ENCODE peak calls at places on chromosomes 4 and X, in five cellular contexts. B, Q, Y, H and U are unnamed samples.

GRCh38 chr4:152016325-152016665 is 255.5 kb upstream of the GATB start:
- DNase-seq in B (no peak), Q (no peak), Y (no peak), H (no peak), U (no peak)

GRCh38 chr4:117134386-117134785 is 49.0 kb upstream of the TRAM1L1 start:
- DNase-seq in B (no peak), Q (no peak), Y (no peak), H (no peak), U (peak)

GRCh38 chrX:70826715-70827114 is 81.8 kb downstream of the TEX11 start:
- DNase-seq in B (no peak), Q (no peak), Y (no peak), H (no peak), U (no peak)

GRCh38 chr4:169899295-169899694 is 126.9 kb downstream of the MFAP3L start:
- DNase-seq in B (no peak), Q (no peak), Y (no peak), H (no peak), U (no peak)

GRCh38 chr4:27915822-27916221 is 1055.2 kb downstream of the STIM2 start:
- DNase-seq in B (no peak), Q (no peak), Y (no peak), H (no peak), U (no peak)

GRCh38 chr4:7581477-7581876 is 146.7 kb upstream of the PSAPL1 start:
- DNase-seq in B (no peak), Q (peak), Y (no peak), H (no peak), U (peak)

GRCh38 chr4:121726642-121727268 is 30.0 kb upstream of the ANXA5 start:
- DNase-seq in B (no peak), Q (no peak), Y (no peak), H (no peak), U (peak)

GRCh38 chr4:108010167-108010566 is 20.5 kb downstream of the HADH start:
- DNase-seq in B (no peak), Q (no peak), Y (no peak), H (no peak), U (peak)

GRCh38 chrX:65667503-65668355 is at the start of gene MSN:
- DNase-seq in B (peak), Q (peak), Y (peak), H (peak), U (peak)

GRCh38 chrX:7706032-7706431 is 136.9 kb upstream of the VCX start:
- DNase-seq in B (no peak), Q (no peak), Y (no peak), H (no peak), U (no peak)

GRCh38 chr4:8254076-8254475 is 15.5 kb upstream of the HTRA3 start:
- DNase-seq in B (no peak), Q (no peak), Y (no peak), H (no peak), U (no peak)

GRCh38 chrX:65644621-65645287 is 22.7 kb upstream of the MSN start:
- DNase-seq in B (peak), Q (peak), Y (peak), H (peak), U (peak)

GRCh38 chr4:4947721-4948120 is 71.5 kb downstream of the CYTL1 start:
- DNase-seq in B (no peak), Q (no peak), Y (no peak), H (no peak), U (no peak)

GRCh38 chrX:15816886-15817285 is 26.6 kb downstream of the ZRSR2 start:
- DNase-seq in B (no peak), Q (no peak), Y (no peak), H (no peak), U (no peak)

GRCh38 chr4:10732235-10732975 is 47.8 kb upstream of the CLNK start:
- DNase-seq in B (no peak), Q (no peak), Y (no peak), H (no peak), U (no peak)

GRCh38 chr4:10730590-10730989 is 46.0 kb upstream of the CLNK start:
- DNase-seq in B (no peak), Q (no peak), Y (no peak), H (no peak), U (no peak)

GRCh38 chr4:10731690-10732089 is 47.1 kb upstream of the CLNK start:
- DNase-seq in B (no peak), Q (no peak), Y (no peak), H (no peak), U (no peak)

GRCh38 chr4:10730019-10730418 is 45.5 kb upstream of the CLNK start:
- DNase-seq in B (no peak), Q (no peak), Y (no peak), H (no peak), U (no peak)

DNA sequence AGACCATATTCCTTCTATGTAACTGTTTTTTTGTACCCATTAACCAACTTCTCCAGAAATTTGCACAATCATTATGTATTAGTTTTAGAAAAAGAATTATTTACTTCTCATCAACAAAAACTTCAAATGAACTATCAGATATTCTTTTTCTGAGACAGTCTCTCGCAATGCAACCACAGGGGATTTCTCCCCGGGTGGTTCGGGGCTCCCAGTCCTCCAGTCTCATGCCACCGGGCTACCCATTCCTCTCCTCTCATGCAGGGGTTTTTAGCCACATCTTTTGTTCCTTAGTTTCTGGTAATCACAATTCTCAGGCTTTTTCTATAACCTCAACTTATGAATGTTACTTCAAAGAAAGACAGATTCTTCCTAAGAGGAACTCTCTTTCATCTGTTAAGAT is 46.6 kb upstream of the CLNK start:
- DNase-seq in B (no peak), Q (no peak), Y (no peak), H (no peak), U (no peak)
- H3K4me3 ChIP-seq in B (no peak), Q (no peak), Y (no peak), H (no peak), U (no peak)

GRCh38 chr4:69894706-69895105 is 34.8 kb upstream of the SULT1E1 start:
- DNase-seq in B (no peak), Q (no peak), Y (no peak), H (no peak), U (no peak)

GRCh38 chr4:69894221-69894620 is 34.3 kb upstream of the SULT1E1 start:
- DNase-seq in B (no peak), Q (no peak), Y (no peak), H (no peak), U (no peak)

GRCh38 chr4:69896530-69897116 is 34.2 kb upstream of the CSN1S1 start:
- DNase-seq in B (no peak), Q (no peak), Y (no peak), H (no peak), U (peak)
- TF ChIP-seq CTCF in B (peak), Q (no peak), Y (peak), H (peak), U (peak)

DNA sequence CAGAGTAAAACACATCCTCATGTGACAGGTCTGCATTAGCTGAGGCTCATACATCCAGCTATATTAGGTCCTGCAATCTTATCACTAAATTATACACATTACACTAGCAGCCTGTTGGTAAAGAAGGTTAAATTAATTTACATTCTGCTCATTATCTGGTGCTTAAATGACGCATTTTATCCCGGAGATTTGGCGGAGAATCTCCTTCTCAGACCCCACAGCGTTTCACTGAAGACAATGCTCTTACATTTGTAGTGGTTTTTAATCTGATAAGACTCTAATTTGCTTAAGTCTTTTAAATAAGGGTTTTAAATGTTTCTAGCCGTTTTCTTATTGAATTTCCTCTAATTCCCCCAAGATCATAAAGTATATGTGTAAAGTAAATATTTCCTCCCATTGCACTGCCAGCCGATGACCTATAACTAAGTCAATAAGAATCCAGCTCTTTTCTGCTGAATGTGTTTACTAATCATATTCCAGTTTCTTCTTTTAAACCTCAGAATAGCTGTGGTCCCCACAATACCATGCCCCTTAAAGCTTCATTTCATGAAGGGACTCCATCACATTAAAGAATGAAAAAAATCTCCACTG is 2.1 kb upstream of the PITX2 start:
- DNase-seq in B (no peak), Q (no peak), Y (no peak), H (no peak), U (no peak)
- H3K4me3 ChIP-seq in B (no peak), Q (no peak), Y (no peak), H (no peak), U (no peak)

GRCh38 chrX:17643528-17643927 is 93.8 kb upstream of the SCML1 start:
- DNase-seq in B (no peak), Q (no peak), Y (no peak), H (no peak), U (no peak)
- TF ChIP-seq CTCF in B (no peak), Q (no peak), Y (no peak), H (no peak), U (no peak)